ENCODE peak calls at places on chromosomes 1 and 21, in seven cellular contexts. V, D, P, M, G, F and X are unnamed samples.

GRCh38 chr1:228283043-228283371 is 75.2 kb downstream of the OBSCN start:
- DNase-seq in G (no peak), M (no peak), P (no peak), F (no peak), D (no peak), V (no peak), X (no peak)

GRCh38 chr1:211589782-211590721 is 11.1 kb upstream of the SLC30A1 start:
- DNase-seq in D (no peak), P (peak; percentile 79), V (peak; percentile 64), F (peak; percentile 68), G (peak; percentile 86), M (peak; percentile 84), X (peak; percentile 85)

GRCh38 chr1:63635681-63636080 is 42.5 kb downstream of the PGM1 start:
- DNase-seq in G (peak; percentile 94), P (no peak), F (peak; percentile 31), V (no peak), D (no peak), M (peak; percentile 45), X (peak; percentile 74)

GRCh38 chr21:29114765-29115164 is 15.7 kb upstream of the MAP3K7CL start:
- DNase-seq in D (no peak), M (peak; percentile 94), F (peak; percentile 87), V (no peak), G (peak; percentile 79), P (no peak), X (peak; percentile 24)

GRCh38 chr1:29835486-29836273 is 599.4 kb downstream of the PTPRU start:
- DNase-seq in G (peak; percentile 1), V (no peak), P (no peak), F (no peak), D (no peak), M (no peak), X (no peak)

GRCh38 chr1:238562376-238562775 is 671.7 kb upstream of the ZP4 start:
- DNase-seq in D (no peak), M (peak; percentile 91), F (no peak), G (peak; percentile 47), V (no peak), P (no peak), X (peak; percentile 25)

GRCh38 chr1:22186316-22186715 is 43.4 kb upstream of the WNT4 start:
- DNase-seq in G (no peak), F (no peak), D (no peak), M (no peak), P (no peak), V (no peak), X (no peak)

GRCh38 chr1:24048205-24048869 is 63.6 kb downstream of the MYOM3 start:
- DNase-seq in D (no peak), P (no peak), G (peak; percentile 16), F (no peak), M (peak; percentile 7), V (no peak), X (peak; percentile 50)

GRCh38 chr1:7810395-7810794 is 26.3 kb downstream of the PER3 start:
- DNase-seq in F (peak; percentile 94), M (peak; percentile 97), D (no peak), P (no peak), G (peak; percentile 97), V (no peak), X (peak; percentile 91)

GRCh38 chr1:59028052-59028451 is 244.2 kb upstream of the JUN start:
- DNase-seq in F (no peak), D (no peak), P (no peak), M (no peak), G (no peak), V (no peak), X (no peak)

GRCh38 chr1:14039894-14040430 is 340.0 kb downstream of the PRDM2 start:
- DNase-seq in D (no peak), G (no peak), F (no peak), V (no peak), P (no peak), M (no peak), X (no peak)

GRCh38 chr21:44083631-44084291 is 23.4 kb upstream of the PWP2 start:
- DNase-seq in M (no peak), G (no peak), F (no peak), V (no peak), P (no peak), D (no peak), X (no peak)

GRCh38 chr1:215156232-215156631 is 73.7 kb downstream of the KCNK2 start:
- DNase-seq in V (no peak), G (peak; percentile 38), M (peak; percentile 55), F (peak; percentile 3), D (no peak), P (no peak), X (peak; percentile 50)

GRCh38 chr1:208217774-208218173 is 26.4 kb downstream of the PLXNA2 start:
- DNase-seq in V (no peak), P (no peak), D (no peak), G (no peak), M (no peak), F (no peak), X (no peak)

GRCh38 chr1:9892563-9893528 is 17.2 kb downstream of the CTNNBIP1 start:
- DNase-seq in V (no peak), G (peak; percentile 90), M (peak; percentile 80), D (no peak), F (peak; percentile 89), P (peak; percentile 91), X (peak; percentile 52)

GRCh38 chr1:186626533-186626932 is 53.7 kb downstream of the PTGS2 start:
- DNase-seq in P (peak; percentile 22), V (no peak), D (no peak), G (no peak), F (no peak), M (peak; percentile 30), X (peak; percentile 49)

GRCh38 chr1:42846257-42847110 is at the start of gene ZNF691:
- DNase-seq in D (peak; percentile 76), M (peak; percentile 99), P (peak; percentile 99), F (peak; percentile 98), G (peak; percentile 98), V (peak; percentile 99), X (peak; percentile 98)

GRCh38 chr1:243580072-243580471 is 270.0 kb downstream of the AKT3 start:
- DNase-seq in G (peak; percentile 53), P (no peak), F (peak; percentile 82), V (no peak), M (peak; percentile 66), D (no peak), X (peak; percentile 66)

GRCh38 chr1:9717193-9718005 is 65.9 kb downstream of the PIK3CD start:
- DNase-seq in F (no peak), G (no peak), M (peak; percentile 52), P (peak; percentile 82), V (peak; percentile 55), D (peak; percentile 61), X (peak; percentile 8)

GRCh38 chr1:235108185-235108593 is 20.4 kb downstream of the TOMM20 start:
- DNase-seq in F (no peak), D (no peak), V (no peak), P (no peak), M (no peak), G (no peak), X (no peak)